ENCODE peak calls at places on chromosome 3, in seven cellular contexts. One of them, this sample, is unnamed.

GRCh38 chr3:25565807-25566206 is 98.9 kb downstream of the TOP2B start:
- DNase-seq in endodermal cell: no peak
- DNase-seq in cardiac muscle cell: no peak
- DNase-seq in uterus: no peak
- DNase-seq in pancreas: no peak
- DNase-seq in thoracic aorta: no peak
- DNase-seq in choroid plexus epithelial cell: no peak
- DNase-seq in this sample: no peak

GRCh38 chr3:112389961-112390360 is 57.0 kb downstream of the CD200 start:
- DNase-seq in endodermal cell: no peak
- DNase-seq in cardiac muscle cell: peak; percentile 40
- DNase-seq in uterus: no peak
- DNase-seq in pancreas: no peak
- DNase-seq in thoracic aorta: no peak
- DNase-seq in choroid plexus epithelial cell: peak; percentile 26
- DNase-seq in this sample: no peak

GRCh38 chr3:110568246-110568645 is 503.4 kb upstream of the NECTIN3 start:
- DNase-seq in endodermal cell: no peak
- DNase-seq in cardiac muscle cell: peak; percentile 77
- DNase-seq in uterus: no peak
- DNase-seq in pancreas: no peak
- DNase-seq in thoracic aorta: no peak
- DNase-seq in choroid plexus epithelial cell: peak; percentile 83
- DNase-seq in this sample: no peak

GRCh38 chr3:45078910-45079522 is 52.9 kb downstream of the CLEC3B start:
- DNase-seq in endodermal cell: no peak
- DNase-seq in cardiac muscle cell: peak; percentile 66
- DNase-seq in uterus: no peak
- DNase-seq in pancreas: no peak
- DNase-seq in thoracic aorta: no peak
- DNase-seq in choroid plexus epithelial cell: peak; percentile 84
- DNase-seq in this sample: no peak

GRCh38 chr3:122415104-122415744 is 638 bp downstream of the WDR5B start:
- DNase-seq in endodermal cell: peak; percentile 77
- DNase-seq in cardiac muscle cell: peak; percentile 41
- DNase-seq in uterus: peak; percentile 16
- DNase-seq in pancreas: peak; percentile 45
- DNase-seq in thoracic aorta: no peak
- DNase-seq in choroid plexus epithelial cell: peak; percentile 72
- DNase-seq in this sample: no peak

GRCh38 chr3:37640636-37641375 is 220.9 kb upstream of the CTDSPL start:
- DNase-seq in endodermal cell: no peak
- DNase-seq in cardiac muscle cell: no peak
- DNase-seq in uterus: no peak
- DNase-seq in pancreas: no peak
- DNase-seq in thoracic aorta: no peak
- DNase-seq in choroid plexus epithelial cell: no peak
- DNase-seq in this sample: no peak

GRCh38 chr3:9727041-9727595 is 4.4 kb upstream of the BRPF1 start:
- DNase-seq in endodermal cell: peak; percentile 91
- DNase-seq in cardiac muscle cell: no peak
- DNase-seq in uterus: no peak
- DNase-seq in pancreas: no peak
- DNase-seq in thoracic aorta: no peak
- DNase-seq in choroid plexus epithelial cell: no peak
- DNase-seq in this sample: no peak

GRCh38 chr3:81279481-81280273 is 481.8 kb downstream of the GBE1 start:
- DNase-seq in endodermal cell: no peak
- DNase-seq in cardiac muscle cell: peak; percentile 11
- DNase-seq in uterus: no peak
- DNase-seq in pancreas: no peak
- DNase-seq in thoracic aorta: no peak
- DNase-seq in choroid plexus epithelial cell: peak; percentile 49
- DNase-seq in this sample: no peak

GRCh38 chr3:107797586-107797985 is 274.8 kb downstream of the BBX start:
- DNase-seq in endodermal cell: no peak
- DNase-seq in cardiac muscle cell: no peak
- DNase-seq in uterus: no peak
- DNase-seq in pancreas: no peak
- DNase-seq in thoracic aorta: no peak
- DNase-seq in choroid plexus epithelial cell: no peak
- DNase-seq in this sample: no peak

GRCh38 chr3:35393916-35394315 is 245.4 kb upstream of the ARPP21 start:
- DNase-seq in endodermal cell: peak; percentile 49
- DNase-seq in cardiac muscle cell: no peak
- DNase-seq in uterus: no peak
- DNase-seq in pancreas: no peak
- DNase-seq in thoracic aorta: no peak
- DNase-seq in choroid plexus epithelial cell: peak; percentile 58
- DNase-seq in this sample: no peak

GRCh38 chr3:38138347-38139190 is at the start of gene MYD88:
- DNase-seq in endodermal cell: peak; percentile 91
- DNase-seq in cardiac muscle cell: peak; percentile 61
- DNase-seq in uterus: peak; percentile 77
- DNase-seq in pancreas: peak; percentile 82
- DNase-seq in thoracic aorta: peak; percentile 45
- DNase-seq in choroid plexus epithelial cell: peak; percentile 59
- DNase-seq in this sample: peak; percentile 67

GRCh38 chr3:46998121-46998851 is 18.8 kb downstream of the NBEAL2 start:
- DNase-seq in endodermal cell: peak; percentile 97
- DNase-seq in cardiac muscle cell: peak; percentile 68
- DNase-seq in uterus: no peak
- DNase-seq in pancreas: peak; percentile 76
- DNase-seq in thoracic aorta: no peak
- DNase-seq in choroid plexus epithelial cell: peak; percentile 65
- DNase-seq in this sample: peak; percentile 48

GRCh38 chr3:38614651-38615352 is 34.7 kb downstream of the SCN5A start:
- DNase-seq in endodermal cell: no peak
- DNase-seq in cardiac muscle cell: no peak
- DNase-seq in uterus: no peak
- DNase-seq in pancreas: no peak
- DNase-seq in thoracic aorta: no peak
- DNase-seq in choroid plexus epithelial cell: no peak
- DNase-seq in this sample: no peak

GRCh38 chr3:97958796-97959195 is 13.4 kb downstream of the RIOX2 start:
- DNase-seq in endodermal cell: no peak
- DNase-seq in cardiac muscle cell: no peak
- DNase-seq in uterus: no peak
- DNase-seq in pancreas: no peak
- DNase-seq in thoracic aorta: no peak
- DNase-seq in choroid plexus epithelial cell: no peak
- DNase-seq in this sample: no peak

GRCh38 chr3:151278223-151278622 is at the start of gene P2RY14:
- DNase-seq in endodermal cell: no peak
- DNase-seq in cardiac muscle cell: no peak
- DNase-seq in uterus: no peak
- DNase-seq in pancreas: no peak
- DNase-seq in thoracic aorta: no peak
- DNase-seq in choroid plexus epithelial cell: no peak
- DNase-seq in this sample: no peak
- TF ChIP-seq CTCF in endodermal cell: no peak
- TF ChIP-seq CTCF in cardiac muscle cell: no peak
- TF ChIP-seq CTCF in uterus: no peak
- TF ChIP-seq CTCF in pancreas: no peak
- TF ChIP-seq CTCF in thoracic aorta: no peak
- TF ChIP-seq CTCF in choroid plexus epithelial cell: no peak
- TF ChIP-seq CTCF in this sample: no peak

DNA sequence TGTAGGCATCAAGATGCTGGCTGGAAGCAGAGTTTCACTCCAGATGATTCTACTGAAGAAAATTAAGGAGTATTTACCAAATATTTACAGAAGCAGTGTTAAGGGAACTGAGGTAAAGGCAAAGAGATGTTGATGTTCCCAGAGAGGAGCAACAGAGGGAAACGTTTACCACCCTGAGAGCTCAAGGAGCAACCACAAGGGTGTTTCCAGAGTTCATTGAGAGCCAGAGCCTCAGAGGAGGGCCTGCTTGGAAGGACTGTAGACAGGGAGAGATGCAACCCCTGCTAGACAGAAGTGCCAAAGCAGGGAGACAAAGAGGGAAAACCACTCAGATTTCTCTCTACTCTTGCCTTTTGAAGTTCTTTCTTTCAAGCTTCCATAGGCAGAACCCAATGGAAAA is 474.5 kb downstream of the RBMS3 start:
- DNase-seq in endodermal cell: no peak
- DNase-seq in cardiac muscle cell: no peak
- DNase-seq in uterus: no peak
- DNase-seq in pancreas: no peak
- DNase-seq in thoracic aorta: no peak
- DNase-seq in choroid plexus epithelial cell: peak; percentile 54
- DNase-seq in this sample: no peak
- TF ChIP-seq CTCF in endodermal cell: no peak
- TF ChIP-seq CTCF in cardiac muscle cell: no peak
- TF ChIP-seq CTCF in uterus: no peak
- TF ChIP-seq CTCF in pancreas: no peak
- TF ChIP-seq CTCF in thoracic aorta: no peak
- TF ChIP-seq CTCF in choroid plexus epithelial cell: no peak
- TF ChIP-seq CTCF in this sample: no peak

DNA sequence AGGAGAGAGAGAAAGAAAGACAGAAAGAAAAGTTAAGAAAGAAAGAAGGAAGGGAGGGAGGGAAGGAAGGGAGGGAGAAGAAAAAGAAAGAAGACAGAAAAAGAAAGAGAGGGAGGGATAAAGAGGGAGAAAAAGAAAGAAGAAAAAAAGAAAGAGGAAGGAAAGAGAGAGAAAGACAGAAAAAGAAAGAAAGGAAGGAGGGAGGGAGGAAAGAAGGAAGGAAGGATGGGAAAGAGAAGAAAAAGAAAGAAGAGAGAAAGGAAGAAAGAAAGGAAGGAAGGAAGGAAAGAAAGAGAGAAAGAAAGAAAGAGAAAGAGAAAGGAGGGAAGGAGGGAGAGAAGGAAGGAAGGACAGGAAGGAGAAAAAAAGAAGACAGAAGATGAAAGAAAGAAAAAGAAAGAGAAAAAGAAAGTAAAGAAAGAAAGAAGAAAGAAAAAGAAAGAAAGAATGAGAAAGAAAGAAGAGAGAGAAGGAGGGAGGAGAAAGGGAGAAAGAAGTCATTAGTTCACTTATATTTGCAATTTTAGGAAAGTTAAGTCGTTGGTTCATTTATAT is 567.2 kb upstream of the CBLB start:
- DNase-seq in endodermal cell: no peak
- DNase-seq in cardiac muscle cell: no peak
- DNase-seq in uterus: no peak
- DNase-seq in pancreas: no peak
- DNase-seq in thoracic aorta: no peak
- DNase-seq in choroid plexus epithelial cell: no peak
- DNase-seq in this sample: no peak
- TF ChIP-seq CTCF in endodermal cell: no peak
- TF ChIP-seq CTCF in cardiac muscle cell: no peak
- TF ChIP-seq CTCF in uterus: no peak
- TF ChIP-seq CTCF in pancreas: no peak
- TF ChIP-seq CTCF in thoracic aorta: no peak
- TF ChIP-seq CTCF in choroid plexus epithelial cell: no peak
- TF ChIP-seq CTCF in this sample: no peak

GRCh38 chr3:20990896-20991295 is 760.1 kb downstream of the ZNF385D start:
- DNase-seq in endodermal cell: no peak
- DNase-seq in cardiac muscle cell: no peak
- DNase-seq in uterus: no peak
- DNase-seq in pancreas: no peak
- DNase-seq in thoracic aorta: no peak
- DNase-seq in choroid plexus epithelial cell: no peak
- DNase-seq in this sample: no peak
- TF ChIP-seq CTCF in endodermal cell: no peak
- TF ChIP-seq CTCF in cardiac muscle cell: no peak
- TF ChIP-seq CTCF in uterus: no peak
- TF ChIP-seq CTCF in pancreas: no peak
- TF ChIP-seq CTCF in thoracic aorta: no peak
- TF ChIP-seq CTCF in choroid plexus epithelial cell: no peak
- TF ChIP-seq CTCF in this sample: no peak

GRCh38 chr3:189947948-189948723 is 172.6 kb downstream of the P3H2 start:
- DNase-seq in endodermal cell: peak; percentile 63
- DNase-seq in cardiac muscle cell: peak; percentile 58
- DNase-seq in uterus: no peak
- DNase-seq in pancreas: no peak
- DNase-seq in thoracic aorta: no peak
- DNase-seq in choroid plexus epithelial cell: peak; percentile 62
- DNase-seq in this sample: no peak

GRCh38 chr3:189949580-189949979 is 171.1 kb downstream of the P3H2 start:
- DNase-seq in endodermal cell: no peak
- DNase-seq in cardiac muscle cell: no peak
- DNase-seq in uterus: no peak
- DNase-seq in pancreas: no peak
- DNase-seq in thoracic aorta: no peak
- DNase-seq in choroid plexus epithelial cell: no peak
- DNase-seq in this sample: no peak

GRCh38 chr3:189950258-189950657 is 170.4 kb downstream of the P3H2 start:
- DNase-seq in endodermal cell: no peak
- DNase-seq in cardiac muscle cell: no peak
- DNase-seq in uterus: no peak
- DNase-seq in pancreas: no peak
- DNase-seq in thoracic aorta: no peak
- DNase-seq in choroid plexus epithelial cell: peak; percentile 9
- DNase-seq in this sample: no peak

GRCh38 chr3:189947068-189947467 is 173.6 kb downstream of the P3H2 start:
- DNase-seq in endodermal cell: no peak
- DNase-seq in cardiac muscle cell: no peak
- DNase-seq in uterus: no peak
- DNase-seq in pancreas: no peak
- DNase-seq in thoracic aorta: no peak
- DNase-seq in choroid plexus epithelial cell: peak; percentile 24
- DNase-seq in this sample: no peak

DNA sequence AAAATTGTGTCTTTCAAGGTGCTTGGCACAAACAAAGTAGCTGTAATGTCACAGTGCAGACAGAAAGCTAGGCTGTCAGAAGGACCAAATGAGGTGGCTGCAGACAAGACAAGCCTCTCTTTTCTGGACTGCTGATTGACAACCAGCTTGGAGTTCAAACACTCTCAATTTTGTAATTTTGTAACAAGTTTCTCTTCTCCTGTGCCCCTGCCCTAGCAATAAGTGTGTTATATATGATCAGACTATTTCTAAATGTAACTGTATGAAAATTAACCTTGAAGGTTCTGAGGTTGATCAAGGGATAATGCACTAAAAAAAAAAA is 172.0 kb downstream of the P3H2 start:
- DNase-seq in endodermal cell: no peak
- DNase-seq in cardiac muscle cell: no peak
- DNase-seq in uterus: no peak
- DNase-seq in pancreas: no peak
- DNase-seq in thoracic aorta: no peak
- DNase-seq in choroid plexus epithelial cell: no peak
- DNase-seq in this sample: no peak
- TF ChIP-seq CTCF in endodermal cell: no peak
- TF ChIP-seq CTCF in cardiac muscle cell: no peak
- TF ChIP-seq CTCF in uterus: no peak
- TF ChIP-seq CTCF in pancreas: no peak
- TF ChIP-seq CTCF in thoracic aorta: no peak
- TF ChIP-seq CTCF in choroid plexus epithelial cell: no peak
- TF ChIP-seq CTCF in this sample: no peak